ENCODE peak calls at places on chromosome 5, in ten cellular contexts. D is aorta, V is fibroblast of the aortic adventitia, X is A549, U is BE2C, O is DND-41, G is thoracic aorta, Q is adrenal gland, R is hepatocyte, Z is cardiac muscle cell. E is an unnamed sample.
A peak's percentile ranks its signal among the peaks of the same experiment; 100 is the strongest.

GRCh38 chr5:89044665-89045200 is 161.7 kb upstream of the MEF2C start:
- DNase-seq in Q (no peak), U (no peak), O (no peak), G (no peak), R (no peak), D (no peak), X (no peak), V (no peak), Z (no peak), E (no peak)

GRCh38 chr5:93078082-93079038 is 502.7 kb downstream of the NR2F1-AS1 start:
- DNase-seq in X (peak; percentile 33), O (no peak), Z (peak; percentile 87), Q (peak; percentile 88), U (peak; percentile 86), G (peak; percentile 49), V (peak; percentile 94), D (no peak), R (peak; percentile 74), E (no peak)

GRCh38 chr5:179255527-179256228 is 89.6 kb downstream of the ADAMTS2 start:
- DNase-seq in D (no peak), Z (no peak), X (no peak), O (no peak), G (no peak), V (no peak), R (no peak), Q (peak; percentile 2), U (no peak), E (no peak)

GRCh38 chr5:159096555-159097460 is 2.9 kb downstream of the EBF1 start:
- DNase-seq in R (no peak), Z (no peak), V (peak; percentile 29), U (no peak), D (peak; percentile 81), Q (no peak), X (no peak), G (no peak), O (no peak), E (no peak)

GRCh38 chr5:148815578-148815977 is 10.8 kb upstream of the ADRB2 start:
- DNase-seq in V (no peak), Q (no peak), G (no peak), R (no peak), U (no peak), D (no peak), X (no peak), Z (no peak), O (no peak), E (no peak)

GRCh38 chr5:28903643-28904042 is 1865.3 kb upstream of the CDH9 start:
- DNase-seq in U (no peak), D (no peak), O (no peak), Z (no peak), Q (no peak), V (no peak), G (no peak), X (no peak), R (no peak), E (no peak)

GRCh38 chr5:151076616-151077015 is 4.2 kb downstream of the TNIP1 start:
- DNase-seq in X (no peak), D (peak; percentile 61), Q (no peak), V (no peak), O (no peak), Z (no peak), G (no peak), U (no peak), R (no peak), E (no peak)

GRCh38 chr5:60507687-60508086 is 192.3 kb downstream of the DEPDC1B start:
- DNase-seq in O (no peak), V (peak; percentile 52), Z (no peak), D (no peak), R (peak; percentile 22), X (no peak), U (no peak), G (no peak), Q (no peak), E (no peak)

GRCh38 chr5:92518318-92518913 is 1062.6 kb downstream of the NR2F1-AS1 start:
- DNase-seq in U (peak; percentile 28), X (peak; percentile 13), O (no peak), G (no peak), Z (peak; percentile 43), V (peak; percentile 69), D (no peak), Q (peak; percentile 14), R (peak; percentile 51), E (no peak)

GRCh38 chr5:104774372-104774771 is 1211.8 kb upstream of the NUDT12 start:
- DNase-seq in Z (no peak), R (no peak), D (peak; percentile 68), V (no peak), X (no peak), Q (no peak), U (no peak), G (no peak), O (no peak), E (no peak)

GRCh38 chr5:10303699-10304170 is 4.0 kb downstream of the CMBL start:
- DNase-seq in Q (peak; percentile 36), O (no peak), U (no peak), Z (no peak), D (no peak), X (no peak), V (no peak), R (no peak), G (no peak), E (no peak)

GRCh38 chr5:179967489-179967888 is 59.8 kb upstream of the TBC1D9B start:
- DNase-seq in V (no peak), U (no peak), R (peak; percentile 49), X (no peak), G (no peak), O (no peak), D (no peak), Z (no peak), Q (no peak), E (no peak)

GRCh38 chr5:139655727-139656271 is 7.7 kb downstream of the CXXC5 start:
- DNase-seq in D (peak; percentile 88), U (peak; percentile 47), R (peak; percentile 82), Z (peak; percentile 80), Q (peak; percentile 54), V (no peak), G (no peak), O (no peak), X (no peak), E (no peak)

GRCh38 chr5:128869970-128870747 is 95.1 kb upstream of the SLC27A6 start:
- DNase-seq in O (no peak), Z (no peak), X (no peak), Q (no peak), D (no peak), G (no peak), V (no peak), U (no peak), R (no peak), E (no peak)

GRCh38 chr5:173903396-173904140 is 15.4 kb downstream of the CPEB4 start:
- DNase-seq in O (no peak), U (no peak), V (no peak), D (no peak), Q (no peak), G (no peak), X (no peak), R (no peak), Z (no peak), E (no peak)
- H3K4me3 ChIP-seq in O (no peak overlapping the region), U (no peak overlapping the region), V (no peak overlapping the region), D (no peak overlapping the region), Q (peak overlapping the region; percentile 2), G (no peak overlapping the region), X (no peak overlapping the region), R (no peak overlapping the region), Z (no peak overlapping the region), E (no peak overlapping the region)

DNA sequence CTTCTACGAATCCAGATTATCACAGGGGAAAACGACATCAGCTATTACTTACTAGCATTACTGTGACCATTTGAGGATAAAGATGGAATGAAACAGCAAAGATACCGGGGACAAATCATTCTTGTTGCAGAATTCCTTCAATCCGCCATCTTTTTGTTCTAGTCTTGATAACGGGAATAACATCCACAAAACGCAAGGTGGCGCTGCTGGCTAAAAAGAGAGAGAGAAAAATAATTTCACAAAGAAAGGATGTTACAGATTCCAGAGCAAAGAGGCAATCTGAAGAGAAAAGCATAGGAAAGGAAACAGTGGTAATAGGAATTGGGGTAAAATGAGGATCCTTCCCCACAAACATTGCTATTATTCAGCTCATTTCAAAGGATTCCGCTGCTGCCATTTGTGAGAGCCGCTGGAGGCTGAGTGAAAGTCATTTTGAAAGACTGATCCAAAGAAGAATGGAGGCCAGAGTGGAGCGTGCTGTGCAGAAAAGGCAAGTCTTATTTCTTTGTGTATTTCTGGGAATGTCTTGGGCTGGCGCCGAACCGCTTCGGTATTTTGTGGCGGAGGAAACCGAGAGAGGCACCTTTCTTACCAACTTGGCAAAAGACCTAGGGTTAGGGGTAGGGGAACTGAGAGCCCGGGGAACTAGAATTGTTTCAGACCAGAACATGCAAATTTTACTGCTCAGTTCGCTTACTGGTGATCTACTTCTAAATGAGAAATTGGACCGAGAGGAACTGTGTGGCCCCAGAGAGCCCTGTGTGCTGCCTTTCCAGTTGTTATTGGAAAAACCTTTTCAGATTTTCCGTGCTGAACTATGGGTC is at the start of gene PCDHB7:
- DNase-seq in O (peak; percentile 42), Z (peak; percentile 24), G (no peak), V (peak; percentile 25), Q (no peak), R (no peak), U (peak; percentile 57), X (peak; percentile 25), D (no peak), E (no peak)
- H3K4me3 ChIP-seq in O (no peak within 1 kb of the TSS), Z (no peak within 1 kb of the TSS), G (peak within 1 kb of the TSS; percentile 42), V (no peak within 1 kb of the TSS), Q (no peak within 1 kb of the TSS), R (no peak within 1 kb of the TSS), U (no peak within 1 kb of the TSS), X (no peak within 1 kb of the TSS), D (no peak within 1 kb of the TSS), E (no peak within 1 kb of the TSS)

GRCh38 chr5:68962632-68963484 is 131.0 kb upstream of the SLC30A5 start:
- DNase-seq in V (peak; percentile 72), Z (peak; percentile 84), O (peak; percentile 9), U (peak; percentile 79), R (peak; percentile 84), D (peak; percentile 80), X (peak; percentile 70), G (no peak), Q (peak; percentile 67), E (no peak)
- H3K4me3 ChIP-seq in V (no peak overlapping the region), Z (no peak overlapping the region), O (no peak overlapping the region), U (no peak overlapping the region), R (no peak overlapping the region), D (no peak overlapping the region), X (no peak overlapping the region), G (peak overlapping the region; percentile 50), Q (peak overlapping the region; percentile 7), E (no peak overlapping the region)

GRCh38 chr5:102115736-102116135 is 180.3 kb downstream of the SLCO4C1 start:
- DNase-seq in R (no peak), O (no peak), G (no peak), X (no peak), U (no peak), D (no peak), Q (no peak), V (no peak), Z (no peak), E (no peak)
- H3K4me3 ChIP-seq in R (no peak overlapping the region), O (no peak overlapping the region), G (no peak overlapping the region), X (no peak overlapping the region), U (no peak overlapping the region), D (no peak overlapping the region), Q (no peak overlapping the region), V (no peak overlapping the region), Z (no peak overlapping the region), E (no peak overlapping the region)

E was measured in CD8-positive, alpha-beta memory T cell.